ENCODE peak calls at places on chromosomes 3 and 15, in four cellular contexts. One of them, this sample, is unnamed. For H3K4me1, H3F3A and H3K79me2, the result is how much of the 10 kb centered on the place peaks cover.

GRCh38 chr3:43023766-43024165 is 44.7 kb downstream of the GASK1A start:
- DNase-seq in SK-N-SH: no peak
- DNase-seq in GM23248: no peak
- DNase-seq in PC-3: no peak
- DNase-seq in this sample: no peak

GRCh38 chr15:50128266-50128665 is 9.2 kb upstream of the ATP8B4 start:
- DNase-seq in SK-N-SH: peak
- DNase-seq in PC-3: no peak
- DNase-seq in GM23248: peak
- DNase-seq in this sample: no peak

GRCh38 chr3:133476971-133477375 is 77.1 kb downstream of the BFSP2 start:
- DNase-seq in GM23248: no peak
- DNase-seq in PC-3: no peak
- DNase-seq in SK-N-SH: no peak
- DNase-seq in this sample: no peak

GRCh38 chr15:36903195-36903594 is 197.2 kb downstream of the MEIS2 start:
- DNase-seq in GM23248: no peak
- DNase-seq in PC-3: no peak
- DNase-seq in SK-N-SH: no peak
- DNase-seq in this sample: no peak

GRCh38 chr3:8992854-8993253 is 29.6 kb upstream of the RAD18 start:
- DNase-seq in PC-3: no peak
- DNase-seq in SK-N-SH: no peak
- DNase-seq in GM23248: no peak
- DNase-seq in this sample: no peak

GRCh38 chr3:185677146-185677829 is 91.2 kb downstream of the SENP2 start:
- DNase-seq in GM23248: peak
- DNase-seq in PC-3: peak
- DNase-seq in SK-N-SH: peak
- DNase-seq in this sample: peak

GRCh38 chr3:10519236-10519635 is 13.8 kb upstream of the ATP2B2 start:
- DNase-seq in GM23248: no peak
- DNase-seq in PC-3: no peak
- DNase-seq in SK-N-SH: no peak
- DNase-seq in this sample: no peak

GRCh38 chr15:69762373-69763148 is 309.9 kb downstream of the RPLP1 start:
- DNase-seq in GM23248: no peak
- DNase-seq in SK-N-SH: peak
- DNase-seq in PC-3: peak
- DNase-seq in this sample: no peak

GRCh38 chr3:49377483-49377882 is 19.3 kb upstream of the GPX1 start:
- DNase-seq in SK-N-SH: no peak
- DNase-seq in GM23248: peak
- DNase-seq in PC-3: peak
- DNase-seq in this sample: no peak

GRCh38 chr3:184337315-184337714 is at the start of gene FAM131A:
- DNase-seq in SK-N-SH: no peak
- DNase-seq in PC-3: no peak
- DNase-seq in GM23248: peak
- DNase-seq in this sample: no peak

GRCh38 chr3:184335661-184336483 is 1.5 kb upstream of the FAM131A start:
- DNase-seq in SK-N-SH: peak
- DNase-seq in GM23248: peak
- DNase-seq in PC-3: peak
- DNase-seq in this sample: peak

GRCh38 chr3:184337981-184338380 is 581 bp downstream of the FAM131A start:
- DNase-seq in GM23248: no peak
- DNase-seq in SK-N-SH: no peak
- DNase-seq in PC-3: no peak
- DNase-seq in this sample: no peak

GRCh38 chr3:184335291-184335660 is 2.1 kb upstream of the FAM131A start:
- DNase-seq in PC-3: no peak
- DNase-seq in SK-N-SH: peak
- DNase-seq in GM23248: peak
- DNase-seq in this sample: no peak

DNA sequence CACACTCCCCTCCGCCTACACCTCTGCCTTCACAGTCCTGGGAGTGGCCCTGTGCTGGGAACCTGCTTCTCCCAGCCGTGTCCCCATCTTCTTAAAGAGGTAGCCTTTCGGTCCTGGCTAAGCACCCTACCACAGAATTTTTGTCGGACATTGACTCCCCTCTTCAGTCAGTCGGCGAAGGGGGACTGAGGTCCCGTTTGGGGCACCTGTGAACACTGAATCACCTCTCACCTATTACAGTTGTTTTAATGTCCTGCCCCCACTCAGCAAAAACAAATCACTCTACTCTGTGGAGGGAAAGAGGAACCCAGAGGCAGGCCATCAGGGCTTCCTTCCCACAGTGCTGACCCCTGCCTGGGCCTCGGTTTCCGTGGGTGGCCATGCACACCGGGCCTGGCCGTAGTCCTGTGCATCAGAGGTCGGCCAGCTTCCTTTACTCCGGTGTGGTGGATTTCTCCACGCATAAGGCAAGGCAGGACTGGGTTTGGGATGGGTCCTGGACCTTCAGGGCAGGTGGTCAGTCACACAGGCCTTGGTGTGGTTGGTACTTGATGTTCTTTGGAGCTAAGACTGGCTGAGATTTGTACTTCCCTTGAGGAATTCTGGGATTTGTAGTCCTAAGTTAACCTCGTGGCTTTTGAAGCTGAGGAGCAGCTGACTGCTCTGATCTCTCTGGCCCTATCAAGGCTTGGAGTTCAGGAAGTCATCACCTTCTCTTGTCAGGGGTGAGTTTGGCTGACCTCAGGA is 743 bp upstream of the FAM131A start:
- DNase-seq in PC-3: peak
- DNase-seq in SK-N-SH: peak
- DNase-seq in GM23248: peak
- DNase-seq in this sample: no peak
- H3K4me1 ChIP-seq in PC-3: half or more
- H3K4me1 ChIP-seq in SK-N-SH: under half
- H3K4me1 ChIP-seq in GM23248: half or more
- H3K4me1 ChIP-seq in this sample: half or more

GRCh38 chr15:63380151-63380827 is 1.4 kb downstream of the CA12 start:
- DNase-seq in SK-N-SH: peak
- DNase-seq in PC-3: no peak
- DNase-seq in GM23248: peak
- DNase-seq in this sample: no peak

GRCh38 chr15:63380828-63381282 is 791 bp downstream of the CA12 start:
- DNase-seq in GM23248: peak
- DNase-seq in SK-N-SH: no peak
- DNase-seq in PC-3: no peak
- DNase-seq in this sample: no peak

GRCh38 chr15:63381301-63382192 is at the start of gene CA12:
- DNase-seq in SK-N-SH: peak
- DNase-seq in PC-3: peak
- DNase-seq in GM23248: peak
- DNase-seq in this sample: no peak

GRCh38 chr15:63379492-63380150 is 2.0 kb downstream of the CA12 start:
- DNase-seq in SK-N-SH: no peak
- DNase-seq in GM23248: peak
- DNase-seq in PC-3: no peak
- DNase-seq in this sample: no peak

GRCh38 chr15:63378946-63379345 is 2.7 kb downstream of the CA12 start:
- DNase-seq in PC-3: no peak
- DNase-seq in GM23248: no peak
- DNase-seq in SK-N-SH: no peak
- DNase-seq in this sample: no peak
- H3F3A ChIP-seq in PC-3: under half
- H3F3A ChIP-seq in GM23248: under half
- H3F3A ChIP-seq in SK-N-SH: under half
- H3F3A ChIP-seq in this sample: under half

GRCh38 chr3:93989241-93989640 is 9.3 kb downstream of the ARL13B start:
- DNase-seq in SK-N-SH: no peak
- DNase-seq in PC-3: no peak
- DNase-seq in GM23248: no peak
- DNase-seq in this sample: no peak

GRCh38 chr3:93994056-93994455 is 14.1 kb downstream of the ARL13B start:
- DNase-seq in SK-N-SH: no peak
- DNase-seq in PC-3: no peak
- DNase-seq in GM23248: no peak
- DNase-seq in this sample: no peak

GRCh38 chr3:93988764-93989163 is 8.8 kb downstream of the ARL13B start:
- DNase-seq in PC-3: no peak
- DNase-seq in SK-N-SH: no peak
- DNase-seq in GM23248: no peak
- DNase-seq in this sample: no peak

GRCh38 chr3:93991286-93992030 is 11.5 kb downstream of the ARL13B start:
- DNase-seq in GM23248: no peak
- DNase-seq in SK-N-SH: no peak
- DNase-seq in PC-3: no peak
- DNase-seq in this sample: no peak

DNA sequence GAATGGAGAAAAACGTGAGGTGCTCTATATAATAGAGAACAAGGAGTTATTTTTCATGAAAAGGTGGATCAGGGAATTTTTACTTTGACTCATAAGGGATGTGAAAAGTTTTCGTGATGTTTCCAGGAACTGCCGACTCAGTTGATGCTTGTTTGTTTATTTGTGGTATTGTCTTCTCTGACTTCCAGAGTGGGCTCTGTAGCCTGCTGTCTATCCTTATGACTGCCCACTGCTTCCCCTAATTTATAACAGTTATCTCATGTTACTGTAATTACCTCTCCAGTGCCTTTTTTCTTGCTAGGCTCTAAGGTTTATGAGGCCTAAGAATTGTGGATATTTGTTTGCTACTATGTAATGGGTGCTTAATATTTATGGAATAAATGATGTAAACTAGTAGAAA is 12.3 kb downstream of the ARL13B start:
- DNase-seq in PC-3: no peak
- DNase-seq in GM23248: no peak
- DNase-seq in SK-N-SH: no peak
- DNase-seq in this sample: no peak
- H3K79me2 ChIP-seq in PC-3: under half
- H3K79me2 ChIP-seq in GM23248: half or more
- H3K79me2 ChIP-seq in SK-N-SH: half or more
- H3K79me2 ChIP-seq in this sample: under half

GRCh38 chr3:65550137-65550536 is 488.6 kb downstream of the MAGI1 start:
- DNase-seq in PC-3: no peak
- DNase-seq in GM23248: no peak
- DNase-seq in SK-N-SH: no peak
- DNase-seq in this sample: no peak
- H3K4me1 ChIP-seq in PC-3: under half
- H3K4me1 ChIP-seq in GM23248: under half
- H3K4me1 ChIP-seq in SK-N-SH: under half
- H3K4me1 ChIP-seq in this sample: under half

GRCh38 chr15:65371976-65372786 is 5.6 kb downstream of the IGDCC3 start:
- DNase-seq in PC-3: no peak
- DNase-seq in SK-N-SH: no peak
- DNase-seq in GM23248: no peak
- DNase-seq in this sample: no peak
- H3F3A ChIP-seq in PC-3: under half
- H3F3A ChIP-seq in SK-N-SH: under half
- H3F3A ChIP-seq in GM23248: under half
- H3F3A ChIP-seq in this sample: under half

DNA sequence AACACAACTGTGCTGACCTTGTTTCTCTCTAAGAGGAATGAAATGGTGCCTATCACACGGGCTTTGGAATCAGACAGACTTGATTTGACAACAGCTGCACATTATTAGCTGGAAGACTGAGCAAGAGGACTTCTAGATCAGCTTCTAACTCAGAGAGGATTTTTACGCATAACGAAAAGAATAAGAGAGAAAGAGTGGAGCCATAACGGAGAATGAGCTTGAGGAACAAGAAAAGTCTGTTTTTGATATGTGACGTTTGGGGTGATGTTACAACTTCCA is 16.0 kb downstream of the HEG1 start:
- DNase-seq in PC-3: no peak
- DNase-seq in SK-N-SH: no peak
- DNase-seq in GM23248: no peak
- DNase-seq in this sample: no peak
- H3K79me2 ChIP-seq in PC-3: under half
- H3K79me2 ChIP-seq in SK-N-SH: half or more
- H3K79me2 ChIP-seq in GM23248: half or more
- H3K79me2 ChIP-seq in this sample: under half

DNA sequence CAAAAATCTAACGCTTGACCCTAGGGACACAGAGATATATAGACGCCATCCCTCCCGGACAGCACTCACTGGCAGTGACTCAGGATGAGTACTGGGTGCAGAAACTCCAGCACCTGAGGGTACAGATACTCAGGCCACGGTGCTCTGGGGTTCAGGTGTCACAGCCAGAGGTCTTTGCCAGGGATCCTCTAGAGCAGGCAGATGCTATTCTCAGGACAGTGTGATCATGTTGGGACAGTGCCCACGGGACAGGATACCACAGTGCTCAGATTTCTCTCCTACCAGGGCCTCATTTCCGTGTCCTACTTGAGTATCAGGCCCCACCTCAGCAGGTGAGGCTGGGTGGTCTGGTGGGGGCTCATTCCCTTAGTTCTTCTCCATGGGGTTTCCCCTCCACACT is 34.4 kb downstream of the HOMER2 start:
- DNase-seq in SK-N-SH: no peak
- DNase-seq in GM23248: no peak
- DNase-seq in PC-3: no peak
- DNase-seq in this sample: no peak
- H3K4me1 ChIP-seq in SK-N-SH: under half
- H3K4me1 ChIP-seq in GM23248: under half
- H3K4me1 ChIP-seq in PC-3: under half
- H3K4me1 ChIP-seq in this sample: under half

GRCh38 chr3:129311054-129311902 is 32.6 kb downstream of the HMCES start:
- DNase-seq in SK-N-SH: no peak
- DNase-seq in PC-3: no peak
- DNase-seq in GM23248: no peak
- DNase-seq in this sample: no peak
- H3F3A ChIP-seq in SK-N-SH: under half
- H3F3A ChIP-seq in PC-3: under half
- H3F3A ChIP-seq in GM23248: under half
- H3F3A ChIP-seq in this sample: under half

This sample was measured in PC-9.